ENCODE peak calls at places on chromosomes 16 and 17, in four cellular contexts. U is choroid plexus epithelial cell, Q is Panc1, C is esophagus squamous epithelium. M is an unnamed sample.

GRCh38 chr16:7246578-7246977 is 86.1 kb upstream of the RBFOX1 start:
- DNase-seq in U (no peak), Q (no peak), C (no peak), M (no peak)

GRCh38 chr16:87178977-87179376 is 138.2 kb downstream of the C16orf95 start:
- DNase-seq in U (peak), Q (no peak), C (no peak), M (peak)

GRCh38 chr17:74738051-74738996 is 1.3 kb downstream of the RAB37 start:
- DNase-seq in U (no peak), Q (no peak), C (no peak), M (no peak)

GRCh38 chr17:78697122-78697845 is 84.8 kb downstream of the CYTH1 start:
- DNase-seq in U (no peak), Q (no peak), C (no peak), M (peak)

GRCh38 chr16:11234884-11235702 is 20.9 kb downstream of the SOCS1 start:
- DNase-seq in U (peak), Q (no peak), C (no peak), M (no peak)

GRCh38 chr17:30312218-30312617 is 20.5 kb upstream of the BLMH start:
- DNase-seq in U (no peak), Q (no peak), C (no peak), M (no peak)

GRCh38 chr17:69677130-69677529 is 262.6 kb downstream of the MAP2K6 start:
- DNase-seq in U (peak), Q (no peak), C (no peak), M (peak)

GRCh38 chr17:82892869-82893565 is 53.2 kb upstream of the ZNF750 start:
- DNase-seq in U (peak), Q (no peak), C (no peak), M (no peak)

GRCh38 chr17:33120103-33120502 is 128.5 kb downstream of the SPACA3 start:
- DNase-seq in U (no peak), Q (no peak), C (no peak), M (no peak)

GRCh38 chr17:49994085-49995054 is 654 bp downstream of the DLX3 start:
- DNase-seq in U (no peak), Q (no peak), C (no peak), M (no peak)
- H3K4me3 ChIP-seq in U (no peak), Q (peak), C (peak), M (no peak)

GRCh38 chr17:76826290-76827138 is 41.7 kb upstream of the MGAT5B start:
- DNase-seq in U (peak), Q (no peak), C (no peak), M (no peak)
- H3K4me3 ChIP-seq in U (no peak), Q (no peak), C (no peak), M (no peak)

GRCh38 chr17:18186271-18186982 is 2.8 kb downstream of the ALKBH5 start:
- DNase-seq in U (no peak), Q (no peak), C (no peak), M (peak)
- H3K4me3 ChIP-seq in U (peak), Q (peak), C (peak), M (peak)

GRCh38 chr16:50298075-50298460 is 31.7 kb downstream of the ADCY7 start:
- DNase-seq in U (no peak), Q (no peak), C (no peak), M (no peak)
- H3K4me3 ChIP-seq in U (no peak), Q (no peak), C (no peak), M (no peak)

GRCh38 chr17:28900986-28901726 is 1.7 kb downstream of the DHRS13 start:
- DNase-seq in U (no peak), Q (no peak), C (no peak), M (no peak)
- H3K4me3 ChIP-seq in U (no peak), Q (no peak), C (no peak), M (no peak)

GRCh38 chr16:716250-716607 is 1.3 kb downstream of the METRN start:
- DNase-seq in U (peak), Q (no peak), C (no peak), M (peak)
- H3K4me3 ChIP-seq in U (peak), Q (peak), C (peak), M (peak)

GRCh38 chr17:19533718-19534561 is at the start of gene SLC47A1:
- DNase-seq in U (no peak), Q (no peak), C (no peak), M (peak)
- H3K4me3 ChIP-seq in U (peak), Q (peak), C (peak), M (no peak)

DNA sequence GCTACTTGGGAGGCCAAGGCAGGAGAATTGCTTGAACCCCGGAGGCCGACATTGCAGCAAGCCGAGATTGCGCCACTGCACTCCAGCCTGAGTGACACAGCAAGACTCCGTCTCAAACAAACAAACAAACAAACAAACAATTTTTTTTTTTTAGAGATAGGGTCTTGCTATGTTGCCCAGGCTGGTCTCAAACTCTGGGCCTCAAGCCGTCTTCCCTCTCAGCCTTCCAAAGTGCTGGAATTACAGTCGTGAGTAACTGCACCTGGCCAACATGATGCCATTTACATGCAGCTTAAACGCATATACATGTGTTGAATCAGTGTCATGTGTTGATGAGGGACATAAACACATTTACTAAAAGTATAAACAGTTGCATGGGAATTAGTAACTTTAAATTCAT is 2.0 kb upstream of the SLFN5 start:
- DNase-seq in U (no peak), Q (no peak), C (no peak), M (no peak)
- H3K4me3 ChIP-seq in U (no peak), Q (no peak), C (peak), M (no peak)

DNA sequence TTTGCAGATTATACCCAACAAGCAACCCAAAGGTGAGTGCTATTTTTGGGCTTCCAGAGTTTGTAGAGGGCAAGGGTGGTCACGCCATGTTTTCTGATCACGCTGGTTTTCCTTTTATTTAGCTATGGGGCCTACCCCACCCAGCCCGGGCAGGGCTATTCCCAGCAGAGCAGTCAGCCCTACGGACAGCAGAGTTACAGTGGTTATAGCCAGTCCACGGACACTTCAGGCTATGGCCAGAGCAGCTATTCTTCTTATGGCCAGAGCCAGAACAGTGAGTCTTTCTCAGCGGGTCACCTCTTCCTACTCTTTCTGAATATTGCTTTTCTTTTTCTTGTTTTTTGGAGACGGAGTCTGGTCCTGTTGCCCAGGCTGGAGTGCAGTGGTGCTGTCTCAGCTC is 2.5 kb downstream of the FUS start:
- DNase-seq in U (peak), Q (no peak), C (no peak), M (no peak)
- H3K4me3 ChIP-seq in U (peak), Q (peak), C (peak), M (peak)